ENCODE peak calls at places on chromosomes 16 and 17, in six cellular contexts. Q is GM03348; H is effector memory CD8-positive, alpha-beta T cell; N is GM12891; K is kidney tubule cell; E is HTR-8/SVneo. M is an unnamed sample.

GRCh38 chr17:6170349-6170748 is 100.2 kb downstream of the WSCD1 start:
- DNase-seq in H (no peak), N (no peak), K (no peak), Q (no peak), E (no peak), M (no peak)

GRCh38 chr17:80539022-80539421 is 5.6 kb upstream of the RPTOR start:
- DNase-seq in Q (no peak), H (no peak), K (no peak), E (no peak), N (no peak), M (no peak)

GRCh38 chr17:49565948-49566491 is 9.7 kb upstream of the NXPH3 start:
- DNase-seq in H (no peak), N (no peak), K (peak), Q (no peak), E (no peak), M (peak)

GRCh38 chr16:1309888-1310831 is 724 bp downstream of the UBE2I start:
- DNase-seq in H (peak), E (no peak), Q (peak), N (no peak), K (peak), M (no peak)

GRCh38 chr17:8209909-8210760 is at the start of gene AURKB:
- DNase-seq in Q (peak), H (peak), K (peak), E (peak), N (peak), M (peak)

GRCh38 chr17:72297326-72298115 is 176.7 kb downstream of the SOX9 start:
- DNase-seq in E (peak), Q (peak), K (peak), H (no peak), N (no peak), M (peak)

GRCh38 chr17:62670202-62670821 is 42.8 kb downstream of the MRC2 start:
- DNase-seq in N (no peak), E (no peak), K (no peak), Q (no peak), H (no peak), M (no peak)

GRCh38 chr16:89187337-89188063 is 12.8 kb downstream of the SLC22A31 start:
- DNase-seq in N (no peak), K (peak), H (no peak), E (peak), Q (no peak), M (peak)

GRCh38 chr17:61568219-61569072 is 22.6 kb downstream of the NACA2 start:
- DNase-seq in K (peak), N (no peak), H (no peak), Q (no peak), E (no peak), M (peak)

M was measured in SW480.